ENCODE peak calls at places on chromosomes 5 and 9, in seven cellular contexts. U is foreskin fibroblast, Y is cardiac muscle cell, V is fibroblast of lung, O is AG09319, B is mammary epithelial cell, X is cardiac fibroblast. I is an unnamed sample.

GRCh38 chr5:134458234-134458633 is 46.6 kb upstream of the CDKN2AIPNL start:
- DNase-seq in U (peak), Y (peak), V (peak), O (no peak), B (peak), X (peak), I (peak)

GRCh38 chr5:171707441-171707790 is 78.2 kb upstream of the SMIM23 start:
- DNase-seq in U (no peak), Y (no peak), V (no peak), O (no peak), B (no peak), X (no peak), I (no peak)

GRCh38 chr5:142287096-142287972 is 37.5 kb downstream of the SPRY4 start:
- DNase-seq in U (no peak), Y (no peak), V (no peak), O (no peak), B (no peak), X (no peak), I (no peak)

GRCh38 chr5:64853777-64854176 is 85.0 kb downstream of the CWC27 start:
- DNase-seq in U (no peak), Y (no peak), V (no peak), O (no peak), B (no peak), X (no peak), I (no peak)

GRCh38 chr9:128494108-128494742 is 10.3 kb upstream of the GLE1 start:
- DNase-seq in U (no peak), Y (peak), V (no peak), O (no peak), B (no peak), X (peak), I (no peak)

GRCh38 chr5:176530406-176530982 is 6.7 kb downstream of the RNF44 start:
- DNase-seq in U (no peak), Y (no peak), V (no peak), O (no peak), B (no peak), X (no peak), I (no peak)

GRCh38 chr5:10199700-10200099 is 50.0 kb downstream of the ATPSCKMT start:
- DNase-seq in U (peak), Y (no peak), V (no peak), O (no peak), B (no peak), X (no peak), I (no peak)

GRCh38 chr5:74127377-74128338 is 501.7 kb downstream of the ARHGEF28 start:
- DNase-seq in U (peak), Y (peak), V (peak), O (no peak), B (peak), X (peak), I (peak)

GRCh38 chr5:87581661-87582060 is 168.9 kb upstream of the CCNH start:
- DNase-seq in U (no peak), Y (no peak), V (no peak), O (no peak), B (no peak), X (no peak), I (no peak)

GRCh38 chr5:135332519-135333150 is 66.4 kb downstream of the MACROH2A1 start:
- DNase-seq in U (peak), Y (peak), V (peak), O (peak), B (peak), X (peak), I (peak)

GRCh38 chr5:9670371-9670770 is 40.2 kb upstream of the TAS2R1 start:
- DNase-seq in U (peak), Y (no peak), V (no peak), O (no peak), B (no peak), X (no peak), I (no peak)

GRCh38 chr5:73496984-73497457 is 1.2 kb upstream of the BTF3 start:
- DNase-seq in U (peak), Y (peak), V (peak), O (no peak), B (peak), X (peak), I (peak)

GRCh38 chr5:170486366-170486765 is 17.5 kb upstream of the KCNIP1 start:
- DNase-seq in U (no peak), Y (no peak), V (peak), O (no peak), B (no peak), X (no peak), I (no peak)

GRCh38 chr9:119934497-119934896 is 565.3 kb upstream of the BRINP1 start:
- DNase-seq in U (no peak), Y (no peak), V (no peak), O (no peak), B (no peak), X (no peak), I (no peak)

DNA sequence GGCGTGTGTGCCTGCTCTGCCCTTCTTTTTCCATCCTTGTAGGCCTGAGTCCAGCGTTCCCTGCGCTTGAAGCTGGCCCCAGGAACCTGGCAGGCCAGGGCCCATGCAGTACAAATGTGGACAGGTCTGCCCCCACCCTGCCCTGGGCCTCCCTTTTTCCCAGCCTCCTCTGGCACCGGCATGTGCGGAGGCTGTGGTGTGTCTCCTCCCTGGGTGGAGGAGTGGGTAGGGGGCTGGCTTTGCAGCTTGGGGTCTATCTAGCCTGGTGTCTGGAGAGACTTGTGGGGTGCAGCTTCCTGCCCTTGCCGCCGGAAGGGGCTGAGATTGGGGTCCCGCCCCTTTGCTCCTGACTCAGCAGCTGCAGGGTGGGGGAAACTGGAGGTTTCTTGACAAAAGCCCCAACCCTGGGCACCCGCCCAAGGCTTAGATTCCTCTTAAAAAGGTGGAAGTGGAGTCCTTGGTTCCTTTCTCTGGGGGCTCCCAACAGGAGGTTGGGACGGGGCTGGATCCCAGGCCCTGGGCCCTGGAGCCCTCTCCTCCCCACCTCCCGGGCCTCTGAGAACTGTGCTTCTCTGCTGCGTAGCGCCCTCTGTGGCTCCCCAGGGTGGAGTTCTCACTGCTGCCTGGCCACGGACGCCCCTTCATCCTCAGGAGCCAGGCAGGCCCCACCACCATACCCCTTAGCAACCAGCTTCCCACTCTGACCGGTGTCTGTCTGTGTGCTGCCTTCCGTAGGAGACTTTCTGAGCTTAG is 18.0 kb downstream of the RXRA start:
- DNase-seq in U (no peak), Y (peak), V (peak), O (no peak), B (no peak), X (no peak), I (no peak)
- TF ChIP-seq CTCF in U (no peak), Y (peak), V (no peak), O (peak), B (no peak), X (no peak), I (no peak)

DNA sequence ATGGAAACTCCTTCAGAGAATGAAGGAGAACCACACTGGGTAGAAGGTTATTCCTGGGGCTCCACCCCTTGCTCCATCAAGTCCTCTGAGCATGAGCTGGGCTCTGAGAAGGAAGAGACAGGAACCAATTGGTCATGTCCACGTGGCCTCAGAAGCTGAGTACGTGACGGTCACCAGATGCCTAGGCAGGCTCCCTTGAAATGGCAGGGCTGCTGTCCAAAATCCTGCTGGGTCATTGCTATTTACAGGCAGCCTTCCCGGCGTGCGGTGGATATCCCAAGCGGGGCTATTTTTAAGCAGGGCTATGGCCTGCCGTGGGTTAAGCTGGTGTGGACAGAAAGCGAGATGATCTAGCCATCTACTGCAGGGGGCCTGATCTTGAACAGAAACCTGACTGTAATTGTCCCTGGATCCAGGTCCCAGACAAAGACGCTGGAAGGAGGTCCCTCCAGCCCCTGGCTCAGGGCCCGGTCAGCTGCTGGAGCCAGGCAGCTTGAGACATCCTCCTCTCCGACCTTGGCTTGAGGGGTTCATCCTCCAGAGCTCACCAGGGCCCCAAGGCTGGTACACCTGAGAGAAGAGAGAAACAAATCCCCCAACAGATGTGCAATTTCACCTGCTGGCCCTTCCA is 558 bp upstream of the CKMT2 start:
- DNase-seq in U (peak), Y (peak), V (no peak), O (no peak), B (no peak), X (peak), I (no peak)
- TF ChIP-seq CTCF in U (no peak), Y (no peak), V (no peak), O (no peak), B (no peak), X (no peak), I (no peak)

DNA sequence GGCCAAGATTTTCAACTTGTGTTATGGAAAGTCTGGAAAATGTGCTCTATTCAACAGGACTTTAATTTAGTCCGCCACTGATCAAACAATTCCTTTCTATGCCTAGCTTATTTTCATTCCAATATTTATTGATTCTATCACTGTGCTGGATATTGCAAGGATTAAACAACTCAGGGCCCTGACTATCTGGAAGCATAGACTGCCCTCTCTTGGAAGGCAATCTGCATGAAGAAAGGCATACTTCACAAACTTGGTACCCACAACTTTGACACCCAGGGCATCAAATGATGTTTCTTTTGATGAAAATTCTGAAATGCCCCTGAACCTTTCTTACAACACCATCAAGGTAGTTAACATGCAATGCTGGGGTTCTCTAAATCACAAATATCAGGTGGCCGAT is 126.5 kb upstream of the HMHB1 start:
- DNase-seq in U (peak), Y (peak), V (no peak), O (no peak), B (no peak), X (peak), I (peak)
- TF ChIP-seq CTCF in U (peak), Y (peak), V (peak), O (peak), B (peak), X (peak), I (peak)

GRCh38 chr5:66658516-66658915 is 62.3 kb downstream of the MAST4 start:
- DNase-seq in U (no peak), Y (no peak), V (no peak), O (no peak), B (no peak), X (no peak), I (no peak)
- TF ChIP-seq CTCF in U (no peak), Y (no peak), V (no peak), O (no peak), B (no peak), X (no peak), I (no peak)

DNA sequence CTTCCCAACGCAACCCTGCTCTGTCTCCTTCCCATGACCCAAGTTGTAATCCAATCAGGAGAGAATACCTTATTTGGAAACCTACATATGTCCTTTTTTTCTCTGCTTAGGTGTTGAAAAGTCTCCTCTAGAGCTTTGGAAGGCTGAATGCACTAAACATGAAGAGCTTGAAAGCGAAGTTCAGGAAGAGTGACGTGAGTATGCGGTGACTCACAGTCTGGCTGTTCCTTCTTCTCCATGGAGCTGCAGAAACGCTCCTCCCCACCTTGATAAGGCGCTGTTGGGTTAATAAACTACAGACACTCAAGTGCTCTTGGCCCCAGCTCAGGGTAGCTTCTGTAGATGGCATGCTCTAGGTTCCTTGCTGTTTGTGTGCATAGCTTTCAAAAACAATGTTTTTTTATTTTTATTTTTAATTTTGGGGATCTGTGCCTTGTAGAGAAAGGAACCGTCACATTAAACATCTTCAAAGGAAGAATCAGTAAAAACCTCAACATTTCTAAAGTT is 30.7 kb downstream of the RAI14 start:
- DNase-seq in U (peak), Y (peak), V (peak), O (peak), B (peak), X (peak), I (peak)
- TF ChIP-seq CTCF in U (no peak), Y (no peak), V (no peak), O (no peak), B (no peak), X (no peak), I (no peak)